ENCODE peak calls at places on chromosomes 3 and 15, in nine cellular contexts. Z is BJ, N is SK-N-SH, D is cardiac muscle cell, F is cardiac fibroblast, A is astrocyte of the spinal cord, G is WERI-Rb-1, U is astrocyte, H is H7. E is an unnamed sample.

GRCh38 chr3:103693831-103694230 is 1259.0 kb downstream of the ZPLD1 start:
- DNase-seq in Z (no peak), N (no peak), D (no peak), F (no peak), A (no peak), G (no peak), U (no peak), H (no peak), E (no peak)

GRCh38 chr3:72238836-72239235 is 453.9 kb upstream of the PROK2 start:
- DNase-seq in Z (no peak), N (no peak), D (no peak), F (no peak), A (no peak), G (no peak), U (no peak), H (no peak), E (no peak)

GRCh38 chr3:110237091-110237615 is 834.5 kb upstream of the NECTIN3 start:
- DNase-seq in Z (no peak), N (no peak), D (no peak), F (no peak), A (no peak), G (no peak), U (no peak), H (no peak), E (no peak)

GRCh38 chr3:44058022-44058867 is 183.4 kb upstream of the TOPAZ1 start:
- DNase-seq in Z (no peak), N (no peak), D (peak), F (peak), A (peak), G (no peak), U (peak), H (peak), E (no peak)

GRCh38 chr15:44593042-44593736 is 56.2 kb downstream of the EIF3J start:
- DNase-seq in Z (no peak), N (peak), D (peak), F (peak), A (peak), G (no peak), U (no peak), H (no peak), E (no peak)

GRCh38 chr3:120450914-120451669 is at the start of gene FSTL1:
- DNase-seq in Z (no peak), N (peak), D (peak), F (peak), A (peak), G (peak), U (peak), H (peak), E (no peak)

GRCh38 chr15:101698314-101698713 is 26.0 kb downstream of the TARS3 start:
- DNase-seq in Z (no peak), N (no peak), D (no peak), F (no peak), A (no peak), G (no peak), U (no peak), H (no peak), E (no peak)

GRCh38 chr3:35338186-35338585 is 301.1 kb upstream of the ARPP21 start:
- DNase-seq in Z (no peak), N (no peak), D (no peak), F (no peak), A (peak), G (no peak), U (no peak), H (no peak), E (no peak)

GRCh38 chr3:134326760-134327593 is 47.3 kb downstream of the AMOTL2 start:
- DNase-seq in Z (peak), N (no peak), D (peak), F (peak), A (peak), G (peak), U (peak), H (peak), E (peak)

GRCh38 chr3:187360523-187361060 is 7.6 kb upstream of the RTP4 start:
- DNase-seq in Z (no peak), N (no peak), D (no peak), F (no peak), A (peak), G (no peak), U (no peak), H (no peak), E (no peak)

GRCh38 chr3:115513411-115513800 is 109.9 kb upstream of the GAP43 start:
- DNase-seq in Z (no peak), N (no peak), D (no peak), F (no peak), A (no peak), G (peak), U (no peak), H (no peak), E (no peak)

GRCh38 chr15:33091983-33092688 is 102.4 kb downstream of the FMN1 start:
- DNase-seq in Z (no peak), N (no peak), D (no peak), F (no peak), A (no peak), G (no peak), U (no peak), H (no peak), E (no peak)

GRCh38 chr3:69869021-69869420 is 129.8 kb downstream of the MITF start:
- DNase-seq in Z (no peak), N (no peak), D (no peak), F (no peak), A (no peak), G (no peak), U (no peak), H (no peak), E (no peak)

GRCh38 chr3:177451940-177452484 is 254.7 kb upstream of the TBL1XR1 start:
- DNase-seq in Z (no peak), N (peak), D (peak), F (peak), A (peak), G (no peak), U (peak), H (no peak), E (no peak)

GRCh38 chr15:63014578-63014977 is 28.0 kb upstream of the TPM1 start:
- DNase-seq in Z (no peak), N (no peak), D (no peak), F (no peak), A (no peak), G (no peak), U (no peak), H (no peak), E (no peak)

GRCh38 chr15:63015618-63016017 is 26.9 kb upstream of the TPM1 start:
- DNase-seq in Z (no peak), N (no peak), D (peak), F (peak), A (peak), G (no peak), U (peak), H (no peak), E (peak)

GRCh38 chr15:63010920-63011693 is 31.4 kb upstream of the TPM1 start:
- DNase-seq in Z (no peak), N (no peak), D (no peak), F (no peak), A (no peak), G (no peak), U (no peak), H (no peak), E (no peak)

GRCh38 chr15:63012444-63012843 is 30.1 kb upstream of the TPM1 start:
- DNase-seq in Z (no peak), N (no peak), D (no peak), F (no peak), A (no peak), G (no peak), U (no peak), H (no peak), E (no peak)

GRCh38 chr15:63013052-63013808 is 29.3 kb upstream of the TPM1 start:
- DNase-seq in Z (no peak), N (no peak), D (peak), F (peak), A (peak), G (no peak), U (peak), H (no peak), E (peak)
- H3K4me3 ChIP-seq in Z (no peak), N (no peak), D (no peak), F (no peak), A (no peak), G (no peak), U (peak), H (no peak), E (no peak)

GRCh38 chr15:75577401-75578205 is 1.5 kb downstream of the PTPN9 start:
- DNase-seq in Z (no peak), N (peak), D (peak), F (peak), A (peak), G (no peak), U (no peak), H (peak), E (no peak)
- H3K4me3 ChIP-seq in Z (peak), N (peak), D (peak), F (peak), A (peak), G (peak), U (peak), H (peak), E (peak)

GRCh38 chr15:84752700-84753099 is 4.3 kb downstream of the ZNF592 start:
- DNase-seq in Z (no peak), N (no peak), D (peak), F (peak), A (peak), G (no peak), U (peak), H (no peak), E (no peak)
- H3K4me3 ChIP-seq in Z (no peak), N (peak), D (no peak), F (no peak), A (no peak), G (no peak), U (no peak), H (no peak), E (no peak)

GRCh38 chr3:55486857-55487375 is at the start of gene WNT5A:
- DNase-seq in Z (no peak), N (peak), D (peak), F (peak), A (peak), G (peak), U (peak), H (peak), E (no peak)
- H3K4me3 ChIP-seq in Z (peak), N (peak), D (peak), F (peak), A (peak), G (peak), U (peak), H (peak), E (peak)

DNA sequence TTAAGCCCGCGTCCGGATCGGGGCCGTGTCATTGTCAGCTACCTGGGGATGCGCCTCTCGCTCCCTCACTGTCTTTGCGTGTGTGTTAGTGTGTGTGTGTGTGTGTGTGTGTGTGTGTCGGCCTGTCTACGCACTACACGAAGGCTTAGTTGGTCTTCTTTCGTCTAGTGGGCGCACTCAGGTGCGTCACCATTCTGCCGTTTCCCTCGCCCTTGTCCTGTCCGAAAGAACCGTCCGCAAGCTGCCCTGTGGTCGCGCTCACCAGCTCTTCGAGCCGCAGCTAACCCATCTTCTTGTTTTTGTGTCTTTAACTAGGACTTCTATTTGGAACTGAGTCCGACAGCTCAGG is 650 bp upstream of the PAQR9 start:
- DNase-seq in Z (no peak), N (no peak), D (no peak), F (peak), A (peak), G (no peak), U (peak), H (no peak), E (no peak)
- H3K4me3 ChIP-seq in Z (peak), N (peak), D (peak), F (peak), A (peak), G (peak), U (peak), H (peak), E (peak)

E was measured in AG04450.